ENCODE peak calls at places on chromosomes 1 and 21, in six cellular contexts. One of them, this sample, is unnamed.

GRCh38 chr21:45405819-45406762 is 1.1 kb downstream of the COL18A1 start:
- DNase-seq in GM12878: no peak
- DNase-seq in heart left ventricle: peak
- DNase-seq in neural progenitor cell: peak
- DNase-seq in upper lobe of right lung: no peak
- DNase-seq in GM23338: peak
- DNase-seq in this sample: no peak

GRCh38 chr1:159881930-159882839 is 17.8 kb downstream of the CFAP45 start:
- DNase-seq in GM23338: no peak
- DNase-seq in GM12878: no peak
- DNase-seq in upper lobe of right lung: no peak
- DNase-seq in heart left ventricle: peak
- DNase-seq in neural progenitor cell: no peak
- DNase-seq in this sample: peak

GRCh38 chr21:38438476-38438893 is 59.8 kb downstream of the ERG start:
- DNase-seq in upper lobe of right lung: peak
- DNase-seq in GM23338: no peak
- DNase-seq in heart left ventricle: peak
- DNase-seq in GM12878: no peak
- DNase-seq in neural progenitor cell: no peak
- DNase-seq in this sample: no peak

GRCh38 chr1:51728611-51729155 is 111.8 kb downstream of the OSBPL9 start:
- DNase-seq in upper lobe of right lung: no peak
- DNase-seq in heart left ventricle: no peak
- DNase-seq in GM12878: no peak
- DNase-seq in GM23338: peak
- DNase-seq in neural progenitor cell: peak
- DNase-seq in this sample: no peak

GRCh38 chr1:182069028-182069466 is 7.5 kb upstream of the ZNF648 start:
- DNase-seq in GM23338: peak
- DNase-seq in GM12878: no peak
- DNase-seq in neural progenitor cell: peak
- DNase-seq in upper lobe of right lung: peak
- DNase-seq in heart left ventricle: peak
- DNase-seq in this sample: peak

GRCh38 chr1:93746423-93746822 is 64.8 kb upstream of the BCAR3 start:
- DNase-seq in neural progenitor cell: no peak
- DNase-seq in GM12878: no peak
- DNase-seq in heart left ventricle: no peak
- DNase-seq in upper lobe of right lung: no peak
- DNase-seq in GM23338: no peak
- DNase-seq in this sample: no peak

GRCh38 chr1:228494970-228495853 is 8.0 kb downstream of the RNF187 start:
- DNase-seq in GM23338: no peak
- DNase-seq in upper lobe of right lung: no peak
- DNase-seq in GM12878: no peak
- DNase-seq in neural progenitor cell: no peak
- DNase-seq in heart left ventricle: no peak
- DNase-seq in this sample: no peak

GRCh38 chr21:31900121-31900895 is 27.5 kb downstream of the HUNK start:
- DNase-seq in neural progenitor cell: no peak
- DNase-seq in upper lobe of right lung: no peak
- DNase-seq in GM23338: no peak
- DNase-seq in heart left ventricle: no peak
- DNase-seq in GM12878: no peak
- DNase-seq in this sample: no peak

GRCh38 chr1:228647523-228648444 is 87.5 kb upstream of the RHOU start:
- DNase-seq in GM23338: peak
- DNase-seq in GM12878: no peak
- DNase-seq in upper lobe of right lung: peak
- DNase-seq in heart left ventricle: no peak
- DNase-seq in neural progenitor cell: peak
- DNase-seq in this sample: no peak

GRCh38 chr1:213507472-213508223 is 456.6 kb downstream of the RPS6KC1 start:
- DNase-seq in GM23338: peak
- DNase-seq in heart left ventricle: no peak
- DNase-seq in GM12878: no peak
- DNase-seq in upper lobe of right lung: no peak
- DNase-seq in neural progenitor cell: no peak
- DNase-seq in this sample: no peak

GRCh38 chr1:181134543-181135461 is 46.3 kb downstream of the IER5 start:
- DNase-seq in upper lobe of right lung: peak
- DNase-seq in heart left ventricle: no peak
- DNase-seq in GM23338: no peak
- DNase-seq in neural progenitor cell: no peak
- DNase-seq in GM12878: peak
- DNase-seq in this sample: peak

GRCh38 chr1:56901720-56902119 is 47.1 kb downstream of the C8A start:
- DNase-seq in GM23338: no peak
- DNase-seq in neural progenitor cell: peak
- DNase-seq in upper lobe of right lung: no peak
- DNase-seq in GM12878: no peak
- DNase-seq in heart left ventricle: no peak
- DNase-seq in this sample: no peak

GRCh38 chr1:52552236-52552504 is 722 bp downstream of the TUT4 start:
- DNase-seq in heart left ventricle: peak
- DNase-seq in GM12878: no peak
- DNase-seq in upper lobe of right lung: no peak
- DNase-seq in GM23338: peak
- DNase-seq in neural progenitor cell: peak
- DNase-seq in this sample: no peak

GRCh38 chr1:27961646-27962221 is 2.0 kb downstream of the XKR8 start:
- DNase-seq in neural progenitor cell: no peak
- DNase-seq in upper lobe of right lung: no peak
- DNase-seq in heart left ventricle: no peak
- DNase-seq in GM12878: no peak
- DNase-seq in GM23338: peak
- DNase-seq in this sample: no peak

GRCh38 chr21:44497641-44498243 is 42.3 kb downstream of the KRTAP10-1 start:
- DNase-seq in heart left ventricle: no peak
- DNase-seq in neural progenitor cell: no peak
- DNase-seq in GM23338: no peak
- DNase-seq in upper lobe of right lung: no peak
- DNase-seq in GM12878: no peak
- DNase-seq in this sample: no peak

GRCh38 chr1:110591956-110592355 is 14.2 kb downstream of the KCNA2 start:
- DNase-seq in GM12878: no peak
- DNase-seq in upper lobe of right lung: no peak
- DNase-seq in GM23338: no peak
- DNase-seq in heart left ventricle: no peak
- DNase-seq in neural progenitor cell: no peak
- DNase-seq in this sample: no peak

GRCh38 chr21:35083246-35083645 is 34.1 kb upstream of the RUNX1 start:
- DNase-seq in upper lobe of right lung: no peak
- DNase-seq in GM23338: no peak
- DNase-seq in heart left ventricle: no peak
- DNase-seq in neural progenitor cell: no peak
- DNase-seq in GM12878: no peak
- DNase-seq in this sample: no peak

GRCh38 chr1:21607549-21608529 is 61.3 kb downstream of the RAP1GAP start:
- DNase-seq in neural progenitor cell: peak
- DNase-seq in heart left ventricle: peak
- DNase-seq in GM23338: peak
- DNase-seq in GM12878: peak
- DNase-seq in upper lobe of right lung: peak
- DNase-seq in this sample: peak

GRCh38 chr1:111938536-111938935 is 50.9 kb downstream of the KCND3 start:
- DNase-seq in upper lobe of right lung: no peak
- DNase-seq in GM23338: no peak
- DNase-seq in heart left ventricle: no peak
- DNase-seq in GM12878: no peak
- DNase-seq in neural progenitor cell: no peak
- DNase-seq in this sample: no peak

GRCh38 chr1:96075704-96076455 is 645.7 kb upstream of the PTBP2 start:
- DNase-seq in upper lobe of right lung: no peak
- DNase-seq in heart left ventricle: no peak
- DNase-seq in neural progenitor cell: no peak
- DNase-seq in GM12878: no peak
- DNase-seq in GM23338: no peak
- DNase-seq in this sample: peak

GRCh38 chr21:41025057-41025390 is 142.9 kb upstream of the BACE2 start:
- DNase-seq in neural progenitor cell: no peak
- DNase-seq in GM23338: no peak
- DNase-seq in upper lobe of right lung: no peak
- DNase-seq in GM12878: no peak
- DNase-seq in heart left ventricle: no peak
- DNase-seq in this sample: no peak

GRCh38 chr1:23431431-23431830 is 6.9 kb upstream of the TCEA3 start:
- DNase-seq in heart left ventricle: no peak
- DNase-seq in neural progenitor cell: no peak
- DNase-seq in GM23338: no peak
- DNase-seq in upper lobe of right lung: no peak
- DNase-seq in GM12878: no peak
- DNase-seq in this sample: no peak

GRCh38 chr1:213135572-213135971 is 84.5 kb downstream of the RPS6KC1 start:
- DNase-seq in GM23338: no peak
- DNase-seq in heart left ventricle: no peak
- DNase-seq in neural progenitor cell: no peak
- DNase-seq in upper lobe of right lung: no peak
- DNase-seq in GM12878: no peak
- DNase-seq in this sample: no peak

GRCh38 chr1:17948594-17948993 is 159.0 kb upstream of the IGSF21 start:
- DNase-seq in GM23338: no peak
- DNase-seq in GM12878: no peak
- DNase-seq in upper lobe of right lung: no peak
- DNase-seq in heart left ventricle: no peak
- DNase-seq in neural progenitor cell: peak
- DNase-seq in this sample: no peak

GRCh38 chr1:67608661-67609571 is 76.1 kb upstream of the GADD45A start:
- DNase-seq in GM23338: no peak
- DNase-seq in heart left ventricle: no peak
- DNase-seq in GM12878: peak
- DNase-seq in neural progenitor cell: no peak
- DNase-seq in upper lobe of right lung: no peak
- DNase-seq in this sample: no peak

GRCh38 chr1:247110627-247111258 is 6.6 kb upstream of the ZNF669 start:
- DNase-seq in GM12878: no peak
- DNase-seq in upper lobe of right lung: no peak
- DNase-seq in GM23338: peak
- DNase-seq in neural progenitor cell: peak
- DNase-seq in heart left ventricle: no peak
- DNase-seq in this sample: no peak

GRCh38 chr1:52904590-52905375 is 16.8 kb downstream of the ECHDC2 start:
- DNase-seq in GM12878: no peak
- DNase-seq in heart left ventricle: no peak
- DNase-seq in GM23338: peak
- DNase-seq in neural progenitor cell: peak
- DNase-seq in upper lobe of right lung: no peak
- DNase-seq in this sample: no peak

GRCh38 chr1:6445062-6445763 is 20.6 kb downstream of the ESPN start:
- DNase-seq in heart left ventricle: no peak
- DNase-seq in GM23338: peak
- DNase-seq in neural progenitor cell: peak
- DNase-seq in GM12878: no peak
- DNase-seq in upper lobe of right lung: peak
- DNase-seq in this sample: no peak

GRCh38 chr21:44420416-44421205 is 34.7 kb upstream of the LRRC3 start:
- DNase-seq in GM12878: no peak
- DNase-seq in GM23338: no peak
- DNase-seq in neural progenitor cell: no peak
- DNase-seq in heart left ventricle: no peak
- DNase-seq in upper lobe of right lung: peak
- DNase-seq in this sample: no peak

GRCh38 chr1:192973202-192973601 is 86.0 kb downstream of the UCHL5 start:
- DNase-seq in neural progenitor cell: no peak
- DNase-seq in heart left ventricle: no peak
- DNase-seq in upper lobe of right lung: no peak
- DNase-seq in GM12878: no peak
- DNase-seq in GM23338: no peak
- DNase-seq in this sample: no peak

GRCh38 chr1:16162163-16162822 is 6.4 kb upstream of the EPHA2 start:
- DNase-seq in heart left ventricle: no peak
- DNase-seq in GM12878: no peak
- DNase-seq in GM23338: peak
- DNase-seq in neural progenitor cell: peak
- DNase-seq in upper lobe of right lung: no peak
- DNase-seq in this sample: no peak
- H3K4me3 ChIP-seq in heart left ventricle: no peak
- H3K4me3 ChIP-seq in GM12878: no peak
- H3K4me3 ChIP-seq in GM23338: peak
- H3K4me3 ChIP-seq in neural progenitor cell: peak
- H3K4me3 ChIP-seq in upper lobe of right lung: no peak
- H3K4me3 ChIP-seq in this sample: no peak

GRCh38 chr1:2108877-2109580 is 58.8 kb downstream of the PRKCZ start:
- DNase-seq in GM23338: no peak
- DNase-seq in GM12878: no peak
- DNase-seq in heart left ventricle: peak
- DNase-seq in neural progenitor cell: no peak
- DNase-seq in upper lobe of right lung: peak
- DNase-seq in this sample: no peak
- TF ChIP-seq CTCF in GM23338: no peak
- TF ChIP-seq CTCF in GM12878: no peak
- TF ChIP-seq CTCF in heart left ventricle: no peak
- TF ChIP-seq CTCF in neural progenitor cell: no peak
- TF ChIP-seq CTCF in upper lobe of right lung: no peak
- TF ChIP-seq CTCF in this sample: no peak

DNA sequence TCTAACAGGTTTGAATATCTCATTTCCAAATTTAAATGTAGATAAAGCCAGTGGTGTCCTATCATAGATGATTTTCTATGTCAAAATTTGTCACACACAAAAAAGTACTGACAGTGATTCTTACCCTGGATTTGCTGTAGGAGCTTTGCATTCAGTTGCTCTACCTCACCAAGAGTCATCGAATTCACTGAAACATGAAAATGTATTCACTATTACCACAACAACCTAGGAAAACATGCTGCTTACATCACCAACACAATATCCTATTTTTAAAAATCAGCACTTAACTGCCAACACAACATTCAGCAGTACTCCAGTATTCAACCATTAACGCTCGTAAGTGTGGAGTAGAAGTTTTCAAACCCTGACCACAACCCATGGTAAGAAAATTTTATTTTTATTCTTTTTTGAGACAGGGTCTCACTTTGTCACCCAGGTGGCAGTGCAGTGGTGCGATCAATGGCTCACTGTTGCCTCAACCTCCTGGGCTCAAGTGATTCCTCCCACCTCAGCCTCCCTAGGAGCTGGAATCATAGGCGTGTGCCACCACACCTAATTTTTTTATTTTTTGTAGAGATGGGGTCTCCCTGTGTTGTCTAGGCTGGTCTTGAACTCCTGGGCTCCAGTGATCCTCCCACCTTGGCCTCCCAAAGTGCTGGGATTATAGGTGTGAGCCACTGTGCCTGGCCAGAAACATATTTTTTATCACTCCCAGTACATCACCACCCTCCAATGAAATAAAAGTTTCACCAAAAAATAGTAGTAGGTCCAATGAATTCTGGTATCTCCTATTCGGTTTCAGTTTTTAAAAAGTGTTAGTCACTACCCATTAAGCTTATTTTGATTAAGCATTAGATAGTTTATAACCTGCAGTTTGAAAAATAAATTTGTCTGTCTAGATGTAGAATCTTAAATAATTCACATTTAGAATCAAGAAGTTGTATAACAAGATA is 23.8 kb downstream of the C21orf91 start:
- DNase-seq in GM23338: no peak
- DNase-seq in GM12878: no peak
- DNase-seq in heart left ventricle: no peak
- DNase-seq in neural progenitor cell: no peak
- DNase-seq in upper lobe of right lung: no peak
- DNase-seq in this sample: no peak
- H3K4me3 ChIP-seq in GM23338: no peak
- H3K4me3 ChIP-seq in GM12878: peak
- H3K4me3 ChIP-seq in heart left ventricle: no peak
- H3K4me3 ChIP-seq in neural progenitor cell: no peak
- H3K4me3 ChIP-seq in upper lobe of right lung: no peak
- H3K4me3 ChIP-seq in this sample: no peak

GRCh38 chr1:171867231-171867630 is 25.9 kb downstream of the DNM3 start:
- DNase-seq in upper lobe of right lung: no peak
- DNase-seq in neural progenitor cell: no peak
- DNase-seq in GM23338: no peak
- DNase-seq in heart left ventricle: no peak
- DNase-seq in GM12878: no peak
- DNase-seq in this sample: no peak
- TF ChIP-seq CTCF in upper lobe of right lung: no peak
- TF ChIP-seq CTCF in neural progenitor cell: no peak
- TF ChIP-seq CTCF in GM23338: no peak
- TF ChIP-seq CTCF in heart left ventricle: no peak
- TF ChIP-seq CTCF in GM12878: no peak
- TF ChIP-seq CTCF in this sample: no peak